ENCODE peak calls at places on chromosomes 11 and 22, in nine cellular contexts. K is HAP-1, S is astrocyte of the spinal cord, L is substantia nigra, Q is NCI-H1417, J is NCI-H748 treated with DMSO at 0.1 percent for 48 hours, R is brain pericyte, B is tibial artery, A is NCI-H2081. W is an unnamed sample.

GRCh38 chr22:47690586-47690985 is 928.1 kb downstream of the TBC1D22A start:
- DNase-seq in S (no peak), Q (no peak), J (no peak), K (no peak), R (no peak), L (no peak), A (no peak), B (no peak), W (no peak)

GRCh38 chr22:43783777-43784176 is 28.3 kb downstream of the EFCAB6 start:
- DNase-seq in J (no peak), S (no peak), R (no peak), K (no peak), B (no peak), A (no peak), Q (no peak), L (no peak), W (no peak)

GRCh38 chr11:19992162-19992561 is 168.1 kb downstream of the DBX1 start:
- DNase-seq in S (no peak), R (no peak), J (no peak), K (no peak), A (no peak), Q (no peak), L (no peak), B (no peak), W (no peak)

GRCh38 chr11:20611892-20612291 is 12.5 kb downstream of the SLC6A5 start:
- DNase-seq in K (no peak), B (no peak), A (no peak), J (no peak), L (no peak), R (no peak), Q (no peak), S (no peak), W (no peak)

GRCh38 chr11:131064373-131064991 is 148.2 kb upstream of the SNX19 start:
- DNase-seq in J (peak; percentile 60), L (peak; percentile 48), S (peak; percentile 56), R (peak; percentile 10), B (no peak), A (peak; percentile 44), K (peak; percentile 24), Q (peak; percentile 63), W (peak; percentile 78)

GRCh38 chr22:24789516-24789915 is 15.0 kb upstream of the PIWIL3 start:
- DNase-seq in J (no peak), R (no peak), L (no peak), A (no peak), Q (no peak), S (no peak), B (no peak), K (no peak), W (no peak)

GRCh38 chr22:20221421-20222340 is 46.4 kb downstream of the RTN4R start:
- DNase-seq in K (no peak), J (no peak), A (no peak), Q (no peak), S (no peak), B (no peak), R (no peak), L (peak; percentile 14), W (peak; percentile 86)

GRCh38 chr22:30036656-30037055 is 43.6 kb upstream of the HORMAD2 start:
- DNase-seq in B (no peak), A (no peak), J (no peak), L (no peak), Q (no peak), S (no peak), R (no peak), K (no peak), W (no peak)

GRCh38 chr11:23727821-23728220 is 769.0 kb upstream of the LUZP2 start:
- DNase-seq in R (no peak), A (no peak), B (no peak), Q (no peak), K (no peak), L (no peak), S (peak; percentile 73), J (no peak), W (no peak)

GRCh38 chr11:77407613-77408012 is 66.3 kb downstream of the PAK1 start:
- DNase-seq in Q (no peak), A (peak; percentile 56), B (no peak), L (no peak), R (peak; percentile 22), K (no peak), S (peak; percentile 88), J (no peak), W (peak; percentile 67)

W was measured in aorta.